ENCODE peak calls at places on chromosomes 11 and 22, in five cellular contexts. U, K, V, H and I are unnamed samples.

GRCh38 chr22:49872347-49872746 is 18.7 kb downstream of the ZBED4 start:
- DNase-seq in U (no peak), H (no peak), K (no peak), V (no peak), I (no peak)

GRCh38 chr11:117130879-117131278 is 13.2 kb upstream of the PAFAH1B2 start:
- DNase-seq in U (no peak), K (no peak), H (no peak), V (no peak), I (no peak)

GRCh38 chr22:50268655-50269113 is 1.5 kb downstream of the MAPK11 start:
- DNase-seq in H (no peak), U (no peak), K (no peak), V (peak; percentile 25), I (no peak)

GRCh38 chr11:73570415-73571114 is 27.3 kb downstream of the FAM168A start:
- DNase-seq in H (no peak), K (no peak), U (no peak), V (peak; percentile 67), I (no peak)

GRCh38 chr11:32829157-32829679 is 509 bp upstream of the PRRG4 start:
- DNase-seq in U (no peak), V (no peak), H (no peak), K (no peak), I (no peak)

GRCh38 chr22:27531782-27532530 is 269.6 kb downstream of the MN1 start:
- DNase-seq in K (no peak), H (no peak), U (no peak), V (peak; percentile 84), I (no peak)

GRCh38 chr11:61103851-61104423 is 1.6 kb downstream of the CD5 start:
- DNase-seq in U (no peak), V (no peak), K (no peak), H (no peak), I (peak; percentile 20)

GRCh38 chr22:26068571-26068970 is 100.7 kb upstream of the SEZ6L start:
- DNase-seq in K (no peak), V (no peak), H (no peak), U (no peak), I (no peak)

GRCh38 chr11:34242037-34242625 is 115.7 kb downstream of the ABTB2 start:
- DNase-seq in U (no peak), H (no peak), V (peak; percentile 54), K (no peak), I (no peak)

GRCh38 chr11:133581091-133581490 is 48.8 kb upstream of the OPCML start:
- DNase-seq in U (no peak), K (no peak), V (no peak), H (no peak), I (no peak)

GRCh38 chr11:71084306-71085012 is 167.9 kb downstream of the SHANK2 start:
- DNase-seq in U (no peak), H (no peak), V (no peak), K (no peak), I (peak; percentile 59)

DNA sequence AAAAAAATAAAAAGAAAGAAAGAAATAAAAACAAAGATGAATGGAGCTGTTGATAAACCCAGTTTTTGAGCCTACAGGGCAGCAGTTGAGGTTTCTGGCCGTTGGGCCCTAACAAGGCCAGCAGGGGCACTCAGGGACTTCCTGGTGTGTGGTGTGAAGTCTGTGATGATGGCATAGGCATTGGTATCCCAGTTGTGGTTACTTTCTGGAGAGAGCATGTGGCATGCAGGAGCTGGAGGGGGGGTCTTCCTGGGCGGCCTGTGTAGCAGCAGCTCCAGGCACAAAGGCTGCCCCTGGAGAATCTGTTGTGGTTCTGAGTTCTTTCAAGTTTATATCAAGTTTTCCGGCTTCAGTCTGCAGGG is 2.0 kb upstream of the TXNRD2 start:
- DNase-seq in H (no peak), K (no peak), U (peak; percentile 61), V (peak; percentile 77), I (peak; percentile 24)
- TF ChIP-seq CTCF in H (peak; percentile 6), K (peak; percentile 11), U (peak; percentile 23), V (peak; percentile 16), I (peak; percentile 48)

GRCh38 chr11:64041846-64042245 is 6.1 kb downstream of the FLRT1 start:
- DNase-seq in V (no peak), U (no peak), K (no peak), H (no peak), I (no peak)

GRCh38 chr11:64042301-64042700 is 6.6 kb downstream of the FLRT1 start:
- DNase-seq in U (peak; percentile 23), K (no peak), H (no peak), V (no peak), I (no peak)

GRCh38 chr11:64038500-64038899 is 2.8 kb downstream of the FLRT1 start:
- DNase-seq in U (no peak), H (no peak), V (no peak), K (no peak), I (no peak)

GRCh38 chr11:64039012-64039665 is 3.4 kb downstream of the FLRT1 start:
- DNase-seq in V (no peak), H (no peak), U (no peak), K (no peak), I (no peak)

DNA sequence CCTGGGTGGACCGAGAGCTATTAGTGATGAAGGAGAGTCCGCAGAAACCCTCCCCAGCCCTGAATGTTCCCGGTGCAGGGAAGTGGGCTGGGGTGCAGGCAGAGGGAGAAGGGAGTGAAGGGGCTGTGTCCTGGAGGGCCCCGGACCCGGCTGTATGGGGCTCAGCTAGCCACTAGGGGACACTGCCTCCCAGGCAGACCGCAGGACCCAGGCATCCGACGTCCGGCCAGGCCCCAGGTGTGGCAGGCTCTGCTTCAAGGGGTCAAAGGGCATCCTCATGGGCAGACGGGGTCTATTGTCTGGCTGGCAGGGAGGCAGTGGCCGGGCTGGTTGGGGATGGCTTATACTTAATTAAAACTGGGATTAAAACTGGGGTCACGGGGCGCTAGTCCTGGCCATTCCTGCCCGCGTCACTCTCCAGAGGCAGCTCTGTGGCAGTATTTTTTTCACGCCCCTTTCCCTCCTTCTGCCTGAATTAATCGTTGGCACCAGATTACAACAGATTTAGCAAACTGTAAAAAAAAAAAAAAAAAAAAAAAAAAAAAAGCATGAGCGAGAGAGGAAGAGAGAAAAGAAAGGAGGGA is 5.0 kb downstream of the FLRT1 start:
- DNase-seq in U (peak; percentile 27), K (no peak), V (no peak), H (no peak), I (no peak)
- TF ChIP-seq CTCF in U (peak; percentile 79), K (peak; percentile 38), V (peak; percentile 24), H (peak; percentile 32), I (peak; percentile 64)

GRCh38 chr11:67604815-67605214 is 1.9 kb upstream of the NDUFV1 start:
- DNase-seq in H (no peak), U (no peak), K (no peak), V (no peak), I (no peak)
- TF ChIP-seq CTCF in H (no peak), U (no peak), K (no peak), V (no peak), I (no peak)

GRCh38 chr11:63641727-63642126 is 27.5 kb upstream of the PLAAT3 start:
- DNase-seq in U (no peak), H (no peak), V (peak; percentile 37), K (no peak), I (no peak)

GRCh38 chr11:63643205-63643604 is 28.0 kb downstream of the ATL3 start:
- DNase-seq in K (no peak), H (no peak), V (no peak), U (no peak), I (no peak)

GRCh38 chr11:63635762-63636465 is 21.7 kb upstream of the PLAAT3 start:
- DNase-seq in K (peak; percentile 30), H (peak; percentile 58), U (peak; percentile 47), V (peak; percentile 69), I (no peak)

GRCh38 chr11:63639195-63639832 is 25.1 kb upstream of the PLAAT3 start:
- DNase-seq in U (no peak), K (no peak), H (no peak), V (peak; percentile 56), I (no peak)
- TF ChIP-seq CTCF in U (peak; percentile 16), K (peak; percentile 19), H (peak; percentile 47), V (peak; percentile 33), I (peak; percentile 80)

GRCh38 chr11:128776088-128776433 is 82.2 kb downstream of the FLI1 start:
- DNase-seq in U (no peak), V (no peak), H (no peak), K (no peak), I (no peak)

GRCh38 chr11:128775513-128775912 is 81.6 kb downstream of the FLI1 start:
- DNase-seq in V (no peak), U (no peak), K (no peak), H (no peak), I (no peak)

GRCh38 chr11:128777369-128778011 is 83.6 kb downstream of the FLI1 start:
- DNase-seq in H (no peak), U (no peak), V (no peak), K (no peak), I (no peak)

GRCh38 chr11:128774593-128774992 is 80.7 kb downstream of the FLI1 start:
- DNase-seq in K (no peak), U (no peak), V (no peak), H (no peak), I (no peak)

GRCh38 chr11:128776434-128777284 is 82.8 kb downstream of the FLI1 start:
- DNase-seq in K (peak; percentile 12), H (peak; percentile 64), U (no peak), V (peak; percentile 34), I (no peak)
- TF ChIP-seq CTCF in K (peak; percentile 66), H (peak; percentile 33), U (peak; percentile 43), V (peak; percentile 50), I (peak; percentile 74)

GRCh38 chr11:66333896-66334604 is 2.2 kb downstream of the RIN1 start:
- DNase-seq in H (peak; percentile 36), V (no peak), U (no peak), K (no peak), I (peak; percentile 71)

GRCh38 chr11:66336234-66337102 is at the start of gene RIN1:
- DNase-seq in U (peak; percentile 89), K (peak; percentile 50), V (peak; percentile 100), H (peak; percentile 82), I (peak; percentile 96)

GRCh38 chr11:66334605-66335442 is 1.4 kb downstream of the RIN1 start:
- DNase-seq in U (no peak), H (peak; percentile 56), V (no peak), K (no peak), I (peak; percentile 93)

GRCh38 chr11:66337103-66337899 is 1.1 kb upstream of the RIN1 start:
- DNase-seq in V (peak; percentile 53), K (no peak), U (no peak), H (peak; percentile 50), I (peak; percentile 75)

DNA sequence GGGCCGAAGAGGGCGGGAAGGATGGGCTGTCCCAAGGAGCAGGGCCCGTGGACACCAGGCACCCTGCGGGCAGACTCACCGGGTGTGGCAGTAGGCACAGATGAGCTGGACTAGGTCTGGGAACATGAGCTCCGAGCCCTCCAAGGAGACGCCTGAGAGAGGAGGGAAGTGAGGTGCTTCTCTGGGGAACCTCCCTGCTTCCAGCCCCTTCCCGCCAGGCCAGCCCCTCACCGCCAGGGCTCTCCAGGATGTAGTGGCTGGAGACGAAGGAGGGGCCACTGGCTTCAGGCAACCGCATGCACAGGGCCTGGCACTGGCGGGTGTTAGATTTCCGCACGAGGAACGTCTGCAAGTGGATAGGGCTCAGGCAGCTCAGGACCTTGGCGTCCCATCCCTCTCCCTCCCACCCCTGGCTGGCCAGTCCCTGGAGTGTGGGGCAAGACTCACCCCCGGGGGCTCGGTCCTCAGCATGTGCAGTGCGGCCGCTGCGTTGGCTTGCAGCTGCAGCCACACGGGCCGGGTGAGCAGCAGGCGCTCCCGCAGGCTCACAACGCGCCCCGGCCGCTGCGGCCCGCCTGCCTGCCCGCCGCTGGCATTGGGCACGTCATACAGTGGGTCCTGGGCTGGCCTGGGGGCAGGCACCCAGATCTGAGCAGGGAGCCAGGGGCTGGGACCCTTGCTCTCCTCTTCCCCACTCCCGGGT is 552 bp downstream of the RIN1 start:
- DNase-seq in V (peak; percentile 69), K (no peak), H (peak; percentile 72), U (no peak), I (peak; percentile 91)
- TF ChIP-seq CTCF in V (no peak), K (no peak), H (no peak), U (peak; percentile 10), I (peak; percentile 24)

GRCh38 chr22:42959472-42960145 is 55.3 kb downstream of the PACSIN2 start:
- DNase-seq in H (no peak), K (no peak), U (peak; percentile 92), V (peak; percentile 74), I (no peak)
- TF ChIP-seq CTCF in H (no peak), K (no peak), U (peak; percentile 14), V (no peak), I (peak; percentile 27)